ENCODE peak calls at places on chromosomes 12 and 14, in seven cellular contexts. J, A, O, W, S, E and Q are unnamed samples.
A peak's percentile ranks its signal among the peaks of the same experiment; 100 is the strongest.

GRCh38 chr12:65778268-65779090 is 45.8 kb upstream of the HMGA2 start:
- DNase-seq in J (no peak), O (no peak), W (no peak), A (no peak), E (no peak), S (no peak), Q (no peak)

GRCh38 chr14:22606380-22606779 is 8.3 kb downstream of the ABHD4 start:
- DNase-seq in A (no peak), O (peak; percentile 70), W (no peak), J (no peak), S (no peak), E (no peak), Q (no peak)

GRCh38 chr14:31835049-31835448 is 242.1 kb upstream of the ARHGAP5 start:
- DNase-seq in O (no peak), S (no peak), A (no peak), E (no peak), J (no peak), W (no peak), Q (no peak)

GRCh38 chr12:118119449-118119879 is 15.7 kb upstream of the VSIG10 start:
- DNase-seq in O (no peak), E (peak; percentile 65), S (no peak), W (no peak), J (no peak), A (no peak), Q (no peak)

GRCh38 chr12:4817813-4818212 is 91.9 kb upstream of the KCNA1 start:
- DNase-seq in A (no peak), S (no peak), O (no peak), J (no peak), W (no peak), E (no peak), Q (no peak)

GRCh38 chr12:55696141-55696540 is 11.6 kb downstream of the ITGA7 start:
- DNase-seq in O (no peak), W (no peak), E (no peak), S (no peak), A (no peak), J (no peak), Q (no peak)

GRCh38 chr14:24259282-24260025 is 3.5 kb downstream of the TGM1 start:
- DNase-seq in O (no peak), A (no peak), J (no peak), W (no peak), E (no peak), S (no peak), Q (no peak)

GRCh38 chr12:75877588-75878381 is 153.8 kb downstream of the PHLDA1 start:
- DNase-seq in J (no peak), S (no peak), E (no peak), O (no peak), A (no peak), W (no peak), Q (no peak)

GRCh38 chr12:75270157-75270556 is 60.0 kb downstream of the CAPS2 start:
- DNase-seq in W (no peak), A (no peak), E (no peak), S (no peak), J (no peak), O (no peak), Q (no peak)

GRCh38 chr12:49041881-49042484 is 18.6 kb downstream of the KMT2D start:
- DNase-seq in W (no peak), E (no peak), J (no peak), A (no peak), S (no peak), O (no peak), Q (no peak)

GRCh38 chr14:50947446-50947845 is 3.2 kb upstream of the PYGL start:
- DNase-seq in J (no peak), W (no peak), O (peak; percentile 50), A (no peak), E (no peak), S (no peak), Q (no peak)

GRCh38 chr14:73887116-73887490 is 444 bp downstream of the ZNF410 start:
- DNase-seq in W (no peak), J (no peak), S (no peak), O (peak; percentile 25), A (no peak), E (no peak), Q (no peak)

GRCh38 chr12:84911331-84912190 is 1.0 kb downstream of the SLC6A15 start:
- DNase-seq in S (no peak), J (peak; percentile 7), O (no peak), W (peak; percentile 77), A (no peak), E (peak; percentile 88), Q (peak; percentile 1)

GRCh38 chr14:31018057-31018645 is 7.3 kb upstream of the AP4S1 start:
- DNase-seq in E (no peak), W (no peak), O (no peak), A (no peak), S (no peak), J (no peak), Q (no peak)

DNA sequence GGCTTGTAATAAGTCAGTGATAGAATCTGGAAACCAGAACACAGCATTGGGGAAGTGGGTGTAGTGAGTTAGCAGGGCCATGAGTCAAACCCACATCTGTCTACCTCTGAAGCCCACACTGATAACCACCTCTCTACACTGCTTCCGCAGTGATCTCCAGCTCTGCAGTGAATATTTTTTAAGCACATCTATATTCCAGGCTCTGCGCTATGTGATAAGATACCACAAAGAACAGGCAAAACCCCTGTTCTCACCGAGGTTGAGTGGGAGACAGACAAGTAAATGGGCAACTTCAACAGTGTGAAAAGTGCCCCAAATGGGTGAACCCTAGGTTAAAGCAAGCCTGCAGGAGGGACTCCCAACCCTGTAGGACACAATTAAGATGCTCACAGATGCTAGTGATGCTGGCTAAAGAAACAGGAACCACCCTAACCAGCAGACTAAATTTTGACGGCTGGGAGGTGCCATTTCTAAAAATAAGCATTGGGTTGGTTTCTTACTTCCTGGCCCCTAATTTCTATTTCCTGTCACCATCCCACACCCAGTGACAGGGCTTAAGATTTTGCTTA is 375.0 kb downstream of the DPF3 start:
- DNase-seq in W (no peak), E (no peak), O (no peak), J (peak; percentile 33), A (peak; percentile 77), S (peak; percentile 12), Q (no peak)
- TF ChIP-seq TAF1 in W (no peak), E (no peak), O (no peak), J (no peak), A (no peak), S (no peak), Q (no peak)

DNA sequence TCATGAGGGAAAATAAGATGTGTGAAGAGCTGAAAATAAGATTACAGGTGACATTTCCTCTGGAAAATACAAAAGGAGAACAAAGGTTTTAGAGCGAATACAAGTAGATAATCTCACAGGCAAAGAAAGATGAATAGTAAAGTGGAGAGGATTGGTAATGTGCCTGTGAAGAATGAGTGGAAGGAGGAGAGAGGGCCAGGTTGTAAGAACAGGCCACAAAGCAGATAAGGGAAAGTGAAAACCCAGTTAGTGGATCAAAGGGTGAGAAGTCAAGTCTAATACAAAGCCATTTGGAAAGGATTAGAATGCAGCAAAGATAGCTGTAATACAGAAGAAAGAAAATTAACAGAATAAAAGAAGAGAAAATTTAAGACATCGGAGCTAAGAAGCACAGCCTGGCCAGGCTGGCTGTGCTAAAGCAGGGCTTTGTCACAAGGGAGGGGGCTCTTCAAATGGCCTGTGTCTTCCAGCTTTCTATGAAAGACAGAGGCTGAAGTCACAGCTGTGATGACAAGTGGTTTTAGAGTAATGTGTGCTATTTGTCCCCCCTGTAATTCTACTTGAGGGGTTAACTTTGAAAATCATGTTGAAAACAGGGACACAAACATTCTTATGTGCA is 344.6 kb upstream of the NAV3 start:
- DNase-seq in W (no peak), O (no peak), E (no peak), J (no peak), A (no peak), S (no peak), Q (no peak)
- TF ChIP-seq TAF1 in W (no peak), O (no peak), E (no peak), J (no peak), A (no peak), S (no peak), Q (no peak)

GRCh38 chr14:61502459-61503093 is 181.2 kb downstream of the PRKCH start:
- DNase-seq in S (no peak), E (no peak), A (no peak), W (no peak), O (no peak), J (no peak), Q (no peak)

GRCh38 chr14:61505815-61506809 is 184.7 kb downstream of the PRKCH start:
- DNase-seq in O (no peak), W (no peak), E (no peak), S (no peak), J (no peak), A (no peak), Q (no peak)

GRCh38 chr14:61501714-61502458 is 180.5 kb downstream of the PRKCH start:
- DNase-seq in S (no peak), W (no peak), O (no peak), E (no peak), J (no peak), A (no peak), Q (no peak)

GRCh38 chr14:61503167-61503801 is 181.9 kb downstream of the PRKCH start:
- DNase-seq in W (no peak), A (peak; percentile 94), S (no peak), E (no peak), J (no peak), O (no peak), Q (no peak)

GRCh38 chr14:61504841-61505340 is 183.5 kb downstream of the PRKCH start:
- DNase-seq in W (no peak), S (no peak), A (no peak), E (no peak), J (no peak), O (no peak), Q (no peak)
- TF ChIP-seq TAF1 in W (no peak), S (no peak), A (no peak), E (no peak), J (no peak), O (no peak), Q (no peak)

GRCh38 chr12:53971686-53972085 is 1.2 kb upstream of the HOXC11 start:
- DNase-seq in W (no peak), S (no peak), A (no peak), J (no peak), O (no peak), E (no peak), Q (no peak)
- TF ChIP-seq TAF1 in W (no peak), S (no peak), A (no peak), J (no peak), O (no peak), E (no peak), Q (no peak)

GRCh38 chr12:80837342-80837978 is 100.3 kb downstream of the LIN7A start:
- DNase-seq in S (no peak), O (peak; percentile 61), E (no peak), W (peak; percentile 17), A (no peak), J (no peak), Q (no peak)
- TF ChIP-seq TAF1 in S (no peak), O (no peak), E (no peak), W (no peak), A (no peak), J (no peak), Q (no peak)